ENCODE peak calls at places on chromosomes 4 and X, in nine cellular contexts. B, J, Z, L, C, F, V, G and A are unnamed samples.

GRCh38 chrX:119775517-119776238 is 15.8 kb downstream of the RPL39 start:
- DNase-seq in B (no peak), J (no peak), Z (no peak), L (no peak), C (no peak), F (no peak), V (no peak), G (no peak), A (no peak)

GRCh38 chr4:74370912-74371311 is 6.0 kb downstream of the EREG start:
- DNase-seq in B (no peak), J (no peak), Z (no peak), L (peak; percentile 3), C (peak; percentile 16), F (peak; percentile 44), V (peak; percentile 69), G (no peak), A (no peak)

GRCh38 chr4:121050251-121050650 is 22.1 kb downstream of the NDNF start:
- DNase-seq in B (no peak), J (no peak), Z (no peak), L (no peak), C (no peak), F (no peak), V (no peak), G (no peak), A (no peak)

GRCh38 chr4:1773754-1774153 is 19.3 kb upstream of the FGFR3 start:
- DNase-seq in B (no peak), J (no peak), Z (no peak), L (no peak), C (no peak), F (no peak), V (no peak), G (no peak), A (no peak)

GRCh38 chr4:7911044-7911578 is 28.6 kb downstream of the AFAP1 start:
- DNase-seq in B (no peak), J (no peak), Z (no peak), L (no peak), C (no peak), F (no peak), V (no peak), G (no peak), A (no peak)

GRCh38 chr4:119106036-119107000 is 29.3 kb upstream of the MYOZ2 start:
- DNase-seq in B (no peak), J (no peak), Z (no peak), L (no peak), C (no peak), F (no peak), V (no peak), G (no peak), A (no peak)

GRCh38 chr4:82753725-82754410 is 44.7 kb downstream of the SCD5 start:
- DNase-seq in B (no peak), J (no peak), Z (no peak), L (no peak), C (no peak), F (no peak), V (no peak), G (no peak), A (no peak)

GRCh38 chrX:69124108-69124507 is 41.1 kb downstream of the PJA1 start:
- DNase-seq in B (no peak), J (no peak), Z (no peak), L (no peak), C (no peak), F (no peak), V (no peak), G (no peak), A (no peak)

GRCh38 chr4:128831526-128832252 is 22.2 kb downstream of the JADE1 start:
- DNase-seq in B (no peak), J (no peak), Z (no peak), L (no peak), C (no peak), F (no peak), V (no peak), G (no peak), A (no peak)

GRCh38 chr4:56755901-56756300 is 65.6 kb downstream of the SPINK2 start:
- DNase-seq in B (no peak), J (no peak), Z (no peak), L (no peak), C (no peak), F (no peak), V (no peak), G (no peak), A (no peak)